ENCODE peak calls at places on chromosomes 1 and 21, in seven cellular contexts. W is mucosa of gallbladder; K is IMR-90; U is activated T-cell treated with anti-CD3 and anti-CD28 coated beads, Interleukin-2, amount 50 U/mL, for 4 hours; L is NCI-H1417; E is HEK293T; M is heart left ventricle. B is an unnamed sample.

GRCh38 chr1:244957122-244957521 is 92.8 kb upstream of the HNRNPU start:
- DNase-seq in L (no peak), U (no peak), W (no peak), M (no peak), E (no peak), K (no peak), B (no peak)

GRCh38 chr1:64550505-64550904 is 80.6 kb downstream of the CACHD1 start:
- DNase-seq in E (no peak), W (no peak), M (no peak), K (no peak), U (no peak), L (no peak), B (no peak)

GRCh38 chr1:20183876-20184275 is 2.0 kb upstream of the UBXN10 start:
- DNase-seq in L (no peak), U (no peak), W (no peak), K (no peak), E (no peak), M (peak; percentile 50), B (no peak)

GRCh38 chr1:5493708-5494390 is 498.4 kb downstream of the NPHP4 start:
- DNase-seq in M (no peak), L (no peak), E (no peak), K (no peak), U (no peak), W (no peak), B (no peak)

GRCh38 chr1:43953361-43953760 is 6.6 kb downstream of the IPO13 start:
- DNase-seq in K (no peak), U (no peak), M (no peak), E (no peak), W (no peak), L (no peak), B (no peak)

GRCh38 chr1:232377494-232377770 is 252.5 kb downstream of the SIPA1L2 start:
- DNase-seq in E (no peak), L (no peak), M (peak; percentile 66), W (no peak), U (no peak), K (peak; percentile 78), B (no peak)

GRCh38 chr1:30478799-30479198 is 244.6 kb downstream of the MATN1 start:
- DNase-seq in U (no peak), E (no peak), K (no peak), W (no peak), M (no peak), L (no peak), B (no peak)

GRCh38 chr21:27761623-27762022 is 794.7 kb upstream of the ADAMTS5 start:
- DNase-seq in K (no peak), L (no peak), M (no peak), U (no peak), E (no peak), W (no peak), B (no peak)